ENCODE peak calls at places on chromosome X, in five cellular contexts. I is fibroblast of lung, Y is AG04449, X is WERI-Rb-1, C is aorta. Z is an unnamed sample.

GRCh38 chrX:153903238-153903980 is 1.1 kb upstream of the AVPR2 start:
- DNase-seq in C (no peak), I (no peak), Y (no peak), X (no peak), Z (no peak)

GRCh38 chrX:135009057-135009605 is 13.2 kb downstream of the RTL8B start:
- DNase-seq in X (no peak), C (no peak), I (no peak), Y (no peak), Z (no peak)

GRCh38 chrX:135688137-135688536 is 25.3 kb upstream of the CT45A1 start:
- DNase-seq in Y (no peak), C (no peak), I (no peak), X (peak), Z (no peak)

GRCh38 chrX:130555341-130555740 is 153.6 kb downstream of the RBMX2 start:
- DNase-seq in C (no peak), Y (no peak), I (no peak), X (no peak), Z (no peak)

GRCh38 chrX:6384391-6384790 is 150.5 kb downstream of the VCX3A start:
- DNase-seq in X (no peak), C (no peak), Y (no peak), I (no peak), Z (no peak)

GRCh38 chrX:108167211-108167872 is 75.8 kb downstream of the ATG4A start:
- DNase-seq in Y (no peak), X (no peak), I (peak), C (no peak), Z (no peak)

GRCh38 chrX:11460347-11460746 is 167.1 kb downstream of the AMELX start:
- DNase-seq in I (no peak), X (no peak), Y (no peak), C (no peak), Z (no peak)

GRCh38 chrX:116873678-116874077 is 410.9 kb upstream of the CT83 start:
- DNase-seq in Y (no peak), I (peak), C (no peak), X (no peak), Z (no peak)

GRCh38 chrX:55290963-55291362 is 26.2 kb upstream of the PAGE3 start:
- DNase-seq in C (no peak), X (no peak), Y (no peak), I (no peak), Z (no peak)

GRCh38 chrX:47232197-47232802 is 509 bp upstream of the USP11 start:
- DNase-seq in Y (no peak), X (no peak), I (no peak), C (peak), Z (no peak)

GRCh38 chrX:34586936-34587335 is 70.1 kb downstream of the TMEM47 start:
- DNase-seq in I (no peak), X (no peak), Y (no peak), C (no peak), Z (no peak)

GRCh38 chrX:68710870-68711576 is 63.6 kb downstream of the STARD8 start:
- DNase-seq in I (peak), C (no peak), Y (no peak), X (peak), Z (no peak)

GRCh38 chrX:131083510-131084142 is 25.5 kb downstream of the ARHGAP36 start:
- DNase-seq in I (no peak), Y (no peak), X (no peak), C (no peak), Z (no peak)

GRCh38 chrX:18893536-18893935 is 90.4 kb downstream of the PHKA2 start:
- DNase-seq in Y (no peak), X (no peak), C (peak), I (no peak), Z (no peak)

GRCh38 chrX:18890724-18891560 is 93.0 kb downstream of the PHKA2 start:
- DNase-seq in Y (no peak), I (no peak), X (peak), C (no peak), Z (no peak)

GRCh38 chrX:18892881-18893280 is 91.0 kb downstream of the PHKA2 start:
- DNase-seq in C (no peak), Y (no peak), X (no peak), I (no peak), Z (no peak)

GRCh38 chrX:18889982-18890381 is 93.9 kb downstream of the PHKA2 start:
- DNase-seq in X (peak), I (no peak), Y (no peak), C (no peak), Z (no peak)

GRCh38 chrX:18891561-18891945 is 92.4 kb downstream of the PHKA2 start:
- DNase-seq in C (no peak), X (no peak), Y (no peak), I (no peak), Z (no peak)
- H3K4me3 ChIP-seq in C (no peak), X (no peak), Y (no peak), I (no peak), Z (no peak)

DNA sequence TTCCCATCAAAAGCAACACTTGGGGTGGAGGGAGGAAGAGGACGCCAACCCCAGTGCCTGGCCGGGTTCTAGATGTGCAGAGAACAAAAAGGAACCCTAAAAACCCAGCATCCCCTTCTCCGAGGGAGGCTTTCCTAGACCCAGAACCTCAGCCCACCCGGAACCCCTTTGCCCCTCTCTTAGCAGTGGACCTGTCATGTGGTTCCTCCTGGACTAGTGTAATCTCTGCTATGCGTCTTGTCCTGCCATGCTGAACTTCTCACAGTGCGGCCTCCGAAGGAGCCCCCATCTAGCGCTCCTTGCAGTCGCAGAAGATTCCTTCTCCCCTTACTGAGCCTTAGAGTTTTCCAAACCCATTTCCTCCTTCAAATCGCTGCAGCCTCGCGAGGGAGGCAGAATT is 1.1 kb upstream of the PRRG3 start:
- DNase-seq in X (no peak), Y (no peak), C (no peak), I (no peak), Z (no peak)
- H3K4me3 ChIP-seq in X (no peak), Y (no peak), C (no peak), I (no peak), Z (no peak)

DNA sequence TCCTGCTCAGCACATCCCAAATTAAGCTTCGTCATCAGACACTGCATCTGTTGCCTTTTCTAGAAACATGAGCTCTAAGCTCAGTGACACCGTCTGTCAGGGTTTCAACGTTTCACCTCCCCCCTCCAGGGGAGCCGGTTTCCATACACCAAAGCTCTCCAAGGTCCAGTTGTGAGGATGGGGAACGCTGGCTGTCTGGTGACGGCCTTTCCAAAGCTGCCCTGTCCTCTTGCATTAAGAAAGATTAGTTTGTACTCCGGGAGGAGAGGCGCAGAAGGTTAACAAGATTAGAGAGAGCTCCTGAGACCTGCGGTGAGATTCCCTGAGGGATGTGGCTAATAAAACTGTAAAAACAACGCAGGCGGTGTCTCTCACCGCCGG is 43.2 kb downstream of the ASMT start:
- DNase-seq in C (peak), I (no peak), X (peak), Y (no peak), Z (no peak)
- H3K4me3 ChIP-seq in C (no peak), I (no peak), X (no peak), Y (no peak), Z (no peak)

GRCh38 chrX:1386338-1387127 is 5.4 kb downstream of the SLC25A6 start:
- DNase-seq in Y (no peak), X (no peak), C (peak), I (no peak), Z (no peak)
- H3K4me3 ChIP-seq in Y (no peak), X (no peak), C (no peak), I (no peak), Z (no peak)

GRCh38 chrX:43718956-43719355 is 62.9 kb downstream of the MAOA start:
- DNase-seq in I (no peak), Y (no peak), X (no peak), C (no peak), Z (no peak)
- H3K4me3 ChIP-seq in I (no peak), Y (no peak), X (no peak), C (no peak), Z (no peak)

DNA sequence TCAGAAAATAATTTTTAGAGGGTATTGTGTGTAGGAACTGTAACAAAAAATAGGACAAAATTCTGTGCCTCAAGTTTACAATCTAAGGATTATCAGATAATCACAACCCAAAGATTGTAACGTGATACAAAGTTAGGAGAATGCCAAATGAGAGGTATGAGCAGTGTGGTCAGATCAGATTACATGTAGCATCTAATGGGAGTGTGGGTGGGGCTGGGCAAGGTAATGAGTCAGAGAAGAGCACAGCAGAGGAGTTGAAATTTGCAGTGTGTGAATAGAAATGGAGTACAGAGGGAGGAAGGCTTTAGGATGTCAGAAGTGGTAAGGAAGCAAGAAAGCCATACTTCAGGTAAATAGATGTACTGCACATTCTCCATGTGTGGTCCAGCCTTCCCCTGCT is 103.5 kb upstream of the TEX13A start:
- DNase-seq in I (peak), C (no peak), X (no peak), Y (no peak), Z (no peak)
- H3K4me3 ChIP-seq in I (peak), C (no peak), X (no peak), Y (no peak), Z (peak)

GRCh38 chrX:83509246-83509801 is 1.2 kb downstream of the POU3F4 start:
- DNase-seq in Y (no peak), I (no peak), C (no peak), X (no peak), Z (no peak)
- H3K4me3 ChIP-seq in Y (no peak), I (no peak), C (no peak), X (no peak), Z (no peak)

Z was measured in AG04450.